ENCODE peak calls at places on chromosomes 2 and 18, in six cellular contexts. One of them, this sample, is unnamed.

GRCh38 chr2:197904446-197904845 is 100.1 kb downstream of the PLCL1 start:
- DNase-seq in tibial artery: no peak
- DNase-seq in fibroblast of lung: no peak
- DNase-seq in right cardiac atrium: no peak
- DNase-seq in A549: no peak
- DNase-seq in RWPE1: no peak
- DNase-seq in this sample: peak; percentile 78

GRCh38 chr2:38440655-38441054 is 63.6 kb upstream of the ATL2 start:
- DNase-seq in tibial artery: no peak
- DNase-seq in fibroblast of lung: no peak
- DNase-seq in right cardiac atrium: no peak
- DNase-seq in A549: no peak
- DNase-seq in RWPE1: no peak
- DNase-seq in this sample: no peak

GRCh38 chr18:79378416-79379250 is 17.1 kb upstream of the NFATC1 start:
- DNase-seq in tibial artery: peak; percentile 63
- DNase-seq in fibroblast of lung: peak; percentile 63
- DNase-seq in right cardiac atrium: peak; percentile 72
- DNase-seq in A549: peak; percentile 58
- DNase-seq in RWPE1: peak; percentile 76
- DNase-seq in this sample: no peak

GRCh38 chr18:79355433-79356335 is 40.0 kb upstream of the NFATC1 start:
- DNase-seq in tibial artery: no peak
- DNase-seq in fibroblast of lung: no peak
- DNase-seq in right cardiac atrium: no peak
- DNase-seq in A549: no peak
- DNase-seq in RWPE1: no peak
- DNase-seq in this sample: no peak

GRCh38 chr2:47618272-47618552 is 164.7 kb upstream of the MSH6 start:
- DNase-seq in tibial artery: no peak
- DNase-seq in fibroblast of lung: no peak
- DNase-seq in right cardiac atrium: no peak
- DNase-seq in A549: no peak
- DNase-seq in RWPE1: no peak
- DNase-seq in this sample: no peak

GRCh38 chr18:74146756-74147155 is 878 bp downstream of the FBXO15 start:
- DNase-seq in tibial artery: no peak
- DNase-seq in fibroblast of lung: peak; percentile 14
- DNase-seq in right cardiac atrium: no peak
- DNase-seq in A549: no peak
- DNase-seq in RWPE1: no peak
- DNase-seq in this sample: no peak

GRCh38 chr2:222939208-222939846 is 78.5 kb downstream of the ACSL3 start:
- DNase-seq in tibial artery: no peak
- DNase-seq in fibroblast of lung: peak; percentile 49
- DNase-seq in right cardiac atrium: no peak
- DNase-seq in A549: peak; percentile 72
- DNase-seq in RWPE1: peak; percentile 26
- DNase-seq in this sample: peak; percentile 24

GRCh38 chr2:187920511-187920910 is 366.3 kb upstream of the TFPI start:
- DNase-seq in tibial artery: no peak
- DNase-seq in fibroblast of lung: peak; percentile 4
- DNase-seq in right cardiac atrium: no peak
- DNase-seq in A549: no peak
- DNase-seq in RWPE1: no peak
- DNase-seq in this sample: no peak

GRCh38 chr2:200810252-200810650 is 1.5 kb upstream of the BZW1 start:
- DNase-seq in tibial artery: no peak
- DNase-seq in fibroblast of lung: peak; percentile 87
- DNase-seq in right cardiac atrium: peak; percentile 52
- DNase-seq in A549: peak; percentile 66
- DNase-seq in RWPE1: peak; percentile 24
- DNase-seq in this sample: no peak

GRCh38 chr18:78629426-78629825 is 350.2 kb upstream of the SALL3 start:
- DNase-seq in tibial artery: no peak
- DNase-seq in fibroblast of lung: no peak
- DNase-seq in right cardiac atrium: no peak
- DNase-seq in A549: no peak
- DNase-seq in RWPE1: no peak
- DNase-seq in this sample: no peak

GRCh38 chr2:144356402-144356801 is 163.5 kb downstream of the ZEB2 start:
- DNase-seq in tibial artery: no peak
- DNase-seq in fibroblast of lung: peak; percentile 63
- DNase-seq in right cardiac atrium: no peak
- DNase-seq in A549: no peak
- DNase-seq in RWPE1: no peak
- DNase-seq in this sample: no peak

GRCh38 chr18:76412818-76413565 is 82.0 kb downstream of the ZNF516 start:
- DNase-seq in tibial artery: no peak
- DNase-seq in fibroblast of lung: peak; percentile 76
- DNase-seq in right cardiac atrium: no peak
- DNase-seq in A549: no peak
- DNase-seq in RWPE1: no peak
- DNase-seq in this sample: no peak

GRCh38 chr2:216617159-216617815 is 15.9 kb upstream of the IGFBP2 start:
- DNase-seq in tibial artery: no peak
- DNase-seq in fibroblast of lung: no peak
- DNase-seq in right cardiac atrium: no peak
- DNase-seq in A549: no peak
- DNase-seq in RWPE1: no peak
- DNase-seq in this sample: no peak

GRCh38 chr2:58920001-58920400 is 678.9 kb upstream of the FANCL start:
- DNase-seq in tibial artery: no peak
- DNase-seq in fibroblast of lung: peak; percentile 43
- DNase-seq in right cardiac atrium: no peak
- DNase-seq in A549: no peak
- DNase-seq in RWPE1: no peak
- DNase-seq in this sample: no peak
- H3K27ac ChIP-seq in tibial artery: no peak overlapping the region
- H3K27ac ChIP-seq in fibroblast of lung: no peak overlapping the region
- H3K27ac ChIP-seq in right cardiac atrium: no peak overlapping the region
- H3K27ac ChIP-seq in A549: no peak overlapping the region
- H3K27ac ChIP-seq in RWPE1: no peak overlapping the region
- H3K27ac ChIP-seq in this sample: no peak overlapping the region

GRCh38 chr2:217742276-217742675 is 260.5 kb downstream of the TNS1 start:
- DNase-seq in tibial artery: no peak
- DNase-seq in fibroblast of lung: no peak
- DNase-seq in right cardiac atrium: no peak
- DNase-seq in A549: no peak
- DNase-seq in RWPE1: no peak
- DNase-seq in this sample: no peak

GRCh38 chr2:217743980-217744761 is 258.6 kb downstream of the TNS1 start:
- DNase-seq in tibial artery: no peak
- DNase-seq in fibroblast of lung: no peak
- DNase-seq in right cardiac atrium: no peak
- DNase-seq in A549: no peak
- DNase-seq in RWPE1: no peak
- DNase-seq in this sample: no peak

GRCh38 chr2:217741381-217741955 is 261.3 kb downstream of the TNS1 start:
- DNase-seq in tibial artery: no peak
- DNase-seq in fibroblast of lung: no peak
- DNase-seq in right cardiac atrium: no peak
- DNase-seq in A549: no peak
- DNase-seq in RWPE1: no peak
- DNase-seq in this sample: no peak

GRCh38 chr2:217743407-217743806 is 259.4 kb downstream of the TNS1 start:
- DNase-seq in tibial artery: no peak
- DNase-seq in fibroblast of lung: no peak
- DNase-seq in right cardiac atrium: no peak
- DNase-seq in A549: no peak
- DNase-seq in RWPE1: no peak
- DNase-seq in this sample: no peak

GRCh38 chr2:217742837-217743236 is 260.0 kb downstream of the TNS1 start:
- DNase-seq in tibial artery: no peak
- DNase-seq in fibroblast of lung: no peak
- DNase-seq in right cardiac atrium: no peak
- DNase-seq in A549: no peak
- DNase-seq in RWPE1: no peak
- DNase-seq in this sample: no peak
- H3K27ac ChIP-seq in tibial artery: peak overlapping the region; percentile 62
- H3K27ac ChIP-seq in fibroblast of lung: no peak overlapping the region
- H3K27ac ChIP-seq in right cardiac atrium: no peak overlapping the region
- H3K27ac ChIP-seq in A549: no peak overlapping the region
- H3K27ac ChIP-seq in RWPE1: no peak overlapping the region
- H3K27ac ChIP-seq in this sample: no peak overlapping the region

DNA sequence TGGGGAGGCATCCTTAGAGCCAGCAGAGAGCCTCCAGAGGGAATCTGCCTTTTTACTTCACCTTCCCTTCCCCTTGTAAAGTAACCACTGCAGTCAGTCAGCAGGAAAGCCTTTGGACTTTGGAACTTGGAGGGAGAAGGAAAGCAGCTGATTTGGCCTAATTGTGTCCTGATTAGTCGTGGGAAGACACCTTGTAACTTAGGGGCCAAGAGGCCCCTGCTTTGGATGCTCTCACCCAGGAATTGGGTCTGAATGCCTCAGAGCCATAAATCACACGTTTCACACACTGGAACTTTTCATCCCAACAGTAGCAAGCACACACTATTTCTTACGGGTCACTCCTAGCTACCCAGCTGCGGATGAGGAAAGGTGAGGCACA is 81.0 kb upstream of the PPM1B start:
- DNase-seq in tibial artery: no peak
- DNase-seq in fibroblast of lung: no peak
- DNase-seq in right cardiac atrium: no peak
- DNase-seq in A549: no peak
- DNase-seq in RWPE1: no peak
- DNase-seq in this sample: no peak
- H3K27ac ChIP-seq in tibial artery: peak overlapping the region; percentile 68
- H3K27ac ChIP-seq in fibroblast of lung: no peak overlapping the region
- H3K27ac ChIP-seq in right cardiac atrium: no peak overlapping the region
- H3K27ac ChIP-seq in A549: peak overlapping the region; percentile 86
- H3K27ac ChIP-seq in RWPE1: no peak overlapping the region
- H3K27ac ChIP-seq in this sample: no peak overlapping the region

GRCh38 chr2:227155395-227155794 is 8.6 kb downstream of the COL4A4 start:
- DNase-seq in tibial artery: no peak
- DNase-seq in fibroblast of lung: no peak
- DNase-seq in right cardiac atrium: no peak
- DNase-seq in A549: no peak
- DNase-seq in RWPE1: no peak
- DNase-seq in this sample: no peak
- H3K27ac ChIP-seq in tibial artery: no peak overlapping the region
- H3K27ac ChIP-seq in fibroblast of lung: no peak overlapping the region
- H3K27ac ChIP-seq in right cardiac atrium: no peak overlapping the region
- H3K27ac ChIP-seq in A549: no peak overlapping the region
- H3K27ac ChIP-seq in RWPE1: no peak overlapping the region
- H3K27ac ChIP-seq in this sample: no peak overlapping the region

DNA sequence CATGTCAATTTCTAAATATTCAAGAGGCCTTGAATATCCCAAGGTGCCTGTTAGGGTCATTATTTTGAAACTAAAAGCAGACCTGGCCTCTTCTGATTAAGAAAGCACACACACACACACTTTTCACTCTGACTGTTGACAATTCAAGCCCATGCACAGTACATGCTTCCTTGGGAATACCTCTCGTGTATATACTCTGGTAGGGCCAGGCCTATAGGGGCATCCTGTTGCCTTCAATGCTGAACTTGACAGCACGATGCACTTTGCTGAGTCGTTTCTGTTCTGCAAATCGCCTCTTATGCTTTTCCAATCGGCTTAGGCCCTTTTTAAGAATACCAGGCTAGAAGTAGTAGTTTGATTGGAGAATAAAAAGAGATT is 40.6 kb downstream of the IWS1 start:
- DNase-seq in tibial artery: no peak
- DNase-seq in fibroblast of lung: no peak
- DNase-seq in right cardiac atrium: no peak
- DNase-seq in A549: no peak
- DNase-seq in RWPE1: no peak
- DNase-seq in this sample: no peak
- H3K27ac ChIP-seq in tibial artery: no peak overlapping the region
- H3K27ac ChIP-seq in fibroblast of lung: no peak overlapping the region
- H3K27ac ChIP-seq in right cardiac atrium: no peak overlapping the region
- H3K27ac ChIP-seq in A549: no peak overlapping the region
- H3K27ac ChIP-seq in RWPE1: no peak overlapping the region
- H3K27ac ChIP-seq in this sample: peak overlapping the region; percentile 77

DNA sequence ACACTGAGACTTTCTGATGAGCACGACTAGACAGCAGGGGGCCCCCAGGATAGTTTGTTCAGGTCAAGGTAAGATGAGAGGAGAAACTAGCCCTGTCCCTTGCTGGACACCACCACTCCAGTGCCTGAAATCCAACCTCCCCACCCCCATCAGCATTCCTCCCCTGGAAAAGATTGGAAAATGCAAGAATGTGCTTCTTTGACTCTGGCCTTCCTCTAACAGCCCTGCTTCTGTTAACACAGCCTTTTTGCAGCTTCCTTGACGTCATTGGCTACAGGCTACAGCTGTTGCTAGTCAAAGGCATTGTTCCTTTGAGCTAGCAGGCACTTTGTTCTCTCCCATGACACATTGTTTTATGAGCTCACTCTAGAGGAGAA is 20.1 kb upstream of the LTBP1 start:
- DNase-seq in tibial artery: no peak
- DNase-seq in fibroblast of lung: peak; percentile 46
- DNase-seq in right cardiac atrium: no peak
- DNase-seq in A549: peak; percentile 37
- DNase-seq in RWPE1: no peak
- DNase-seq in this sample: no peak
- H3K27ac ChIP-seq in tibial artery: no peak overlapping the region
- H3K27ac ChIP-seq in fibroblast of lung: no peak overlapping the region
- H3K27ac ChIP-seq in right cardiac atrium: no peak overlapping the region
- H3K27ac ChIP-seq in A549: no peak overlapping the region
- H3K27ac ChIP-seq in RWPE1: no peak overlapping the region
- H3K27ac ChIP-seq in this sample: no peak overlapping the region

GRCh38 chr2:96837575-96837974 is 6.2 kb downstream of the ANKRD23 start:
- DNase-seq in tibial artery: no peak
- DNase-seq in fibroblast of lung: no peak
- DNase-seq in right cardiac atrium: no peak
- DNase-seq in A549: no peak
- DNase-seq in RWPE1: no peak
- DNase-seq in this sample: no peak

GRCh38 chr2:96841707-96842495 is 1.9 kb downstream of the ANKRD23 start:
- DNase-seq in tibial artery: no peak
- DNase-seq in fibroblast of lung: no peak
- DNase-seq in right cardiac atrium: no peak
- DNase-seq in A549: no peak
- DNase-seq in RWPE1: no peak
- DNase-seq in this sample: no peak

GRCh38 chr2:96838345-96839287 is 5.2 kb downstream of the ANKRD23 start:
- DNase-seq in tibial artery: no peak
- DNase-seq in fibroblast of lung: no peak
- DNase-seq in right cardiac atrium: no peak
- DNase-seq in A549: no peak
- DNase-seq in RWPE1: no peak
- DNase-seq in this sample: no peak

GRCh38 chr2:96839875-96840850 is 3.7 kb downstream of the ANKRD23 start:
- DNase-seq in tibial artery: no peak
- DNase-seq in fibroblast of lung: no peak
- DNase-seq in right cardiac atrium: no peak
- DNase-seq in A549: no peak
- DNase-seq in RWPE1: no peak
- DNase-seq in this sample: no peak

GRCh38 chr2:96839288-96839874 is 4.4 kb downstream of the ANKRD23 start:
- DNase-seq in tibial artery: no peak
- DNase-seq in fibroblast of lung: peak; percentile 21
- DNase-seq in right cardiac atrium: peak; percentile 41
- DNase-seq in A549: no peak
- DNase-seq in RWPE1: no peak
- DNase-seq in this sample: no peak
- H3K27ac ChIP-seq in tibial artery: no peak overlapping the region
- H3K27ac ChIP-seq in fibroblast of lung: no peak overlapping the region
- H3K27ac ChIP-seq in right cardiac atrium: no peak overlapping the region
- H3K27ac ChIP-seq in A549: no peak overlapping the region
- H3K27ac ChIP-seq in RWPE1: peak overlapping the region; percentile 21
- H3K27ac ChIP-seq in this sample: no peak overlapping the region

This sample was measured in SK-N-MC.